ENCODE peak calls at places on chromosomes 5 and 9, in nine cellular contexts. R is adipocyte, Z is PC-3, S is IMR-90, W is neural progenitor cell, F is MM.1S, D is fibroblast of lung, K is mammary epithelial cell, L is GM23248. M is an unnamed sample.

GRCh38 chr5:43573058-43573457 is 16.2 kb upstream of the PAIP1 start:
- DNase-seq in S (peak), R (peak), F (no peak), W (no peak), K (no peak), L (peak), D (peak), Z (no peak), M (no peak)

GRCh38 chr9:106980551-106981101 is 117.7 kb downstream of the ZNF462 start:
- DNase-seq in Z (peak), K (no peak), W (no peak), S (peak), F (no peak), D (peak), L (peak), R (no peak), M (no peak)

GRCh38 chr9:133991211-133991921 is 758 bp downstream of the VAV2 start:
- DNase-seq in S (no peak), F (no peak), L (peak), Z (no peak), W (peak), R (peak), D (no peak), K (peak), M (peak)

GRCh38 chr5:16596541-16596940 is 20.3 kb downstream of the RETREG1 start:
- DNase-seq in Z (no peak), D (peak), F (no peak), R (peak), L (peak), K (peak), S (peak), W (no peak), M (no peak)

GRCh38 chr5:74394924-74395880 is 245.3 kb downstream of the ENC1 start:
- DNase-seq in W (no peak), D (no peak), R (no peak), S (no peak), K (peak), F (peak), L (no peak), Z (peak), M (peak)

GRCh38 chr5:151157426-151158286 is at the start of gene ANXA6:
- DNase-seq in L (peak), D (peak), F (peak), W (peak), R (peak), K (peak), S (peak), Z (peak), M (peak)

GRCh38 chr5:139446956-139447779 is 7.8 kb upstream of the DNAJC18 start:
- DNase-seq in S (peak), F (no peak), Z (peak), L (peak), K (peak), W (no peak), D (peak), R (no peak), M (no peak)

GRCh38 chr9:19492775-19493173 is 84.0 kb downstream of the ACER2 start:
- DNase-seq in S (no peak), D (no peak), F (no peak), W (no peak), L (no peak), K (no peak), Z (no peak), R (no peak), M (no peak)

GRCh38 chr5:10009802-10010201 is 239.9 kb downstream of the ATPSCKMT start:
- DNase-seq in R (no peak), Z (peak), D (peak), F (no peak), L (peak), K (no peak), S (peak), W (no peak), M (no peak)

GRCh38 chr9:107043886-107044285 is 180.9 kb downstream of the ZNF462 start:
- DNase-seq in W (no peak), R (no peak), Z (no peak), D (peak), F (no peak), S (no peak), L (no peak), K (no peak), M (peak)

GRCh38 chr9:676780-677458 is 164.6 kb upstream of the DMRT1 start:
- DNase-seq in R (no peak), W (no peak), L (no peak), K (peak), F (no peak), Z (peak), D (peak), S (no peak), M (no peak)

GRCh38 chr9:119412399-119412798 is 43.2 kb upstream of the BRINP1 start:
- DNase-seq in R (no peak), K (peak), D (no peak), S (no peak), F (no peak), L (no peak), Z (no peak), W (peak), M (peak)

GRCh38 chr5:119017999-119018398 is 29.7 kb upstream of the DTWD2 start:
- DNase-seq in R (no peak), S (peak), W (no peak), D (no peak), L (no peak), Z (peak), K (no peak), F (no peak), M (no peak)

GRCh38 chr9:20552874-20553624 is 69.2 kb downstream of the MLLT3 start:
- DNase-seq in S (peak), Z (peak), F (peak), W (no peak), L (peak), R (peak), D (peak), K (no peak), M (no peak)

GRCh38 chr5:96093890-96094381 is 132.3 kb upstream of the ELL2 start:
- DNase-seq in R (peak), F (no peak), L (peak), S (no peak), D (no peak), W (no peak), K (peak), Z (peak), M (no peak)

GRCh38 chr5:172776235-172776594 is 5.2 kb upstream of the DUSP1 start:
- DNase-seq in S (no peak), W (no peak), Z (peak), D (no peak), K (no peak), R (no peak), F (no peak), L (no peak), M (no peak)

GRCh38 chr5:172773481-172774469 is 2.8 kb upstream of the DUSP1 start:
- DNase-seq in Z (no peak), K (peak), D (peak), L (peak), F (no peak), S (peak), W (peak), R (peak), M (no peak)

GRCh38 chr5:172775326-172776234 is 4.6 kb upstream of the DUSP1 start:
- DNase-seq in D (peak), R (peak), W (no peak), S (peak), Z (peak), F (no peak), K (peak), L (peak), M (no peak)

GRCh38 chr5:172772112-172772906 is 1.3 kb upstream of the DUSP1 start:
- DNase-seq in F (peak), D (peak), K (peak), R (peak), S (peak), L (peak), W (peak), Z (peak), M (peak)

GRCh38 chr5:172774561-172775271 is 3.7 kb upstream of the DUSP1 start:
- DNase-seq in S (no peak), L (no peak), F (no peak), W (no peak), Z (no peak), K (no peak), D (no peak), R (no peak), M (no peak)
- H3K4me3 ChIP-seq in S (no peak), L (no peak), F (no peak), W (no peak), Z (no peak), K (no peak), D (no peak), R (peak), M (no peak)

GRCh38 chr5:154189256-154189818 is 1.2 kb upstream of the GALNT10 start:
- DNase-seq in W (peak), K (no peak), F (peak), D (no peak), L (peak), R (peak), Z (no peak), S (no peak), M (no peak)
- H3K9ac ChIP-seq in W (no peak), K (no peak), F (peak), D (no peak), L (peak), R (peak), Z (no peak), S (no peak), M (no peak)

DNA sequence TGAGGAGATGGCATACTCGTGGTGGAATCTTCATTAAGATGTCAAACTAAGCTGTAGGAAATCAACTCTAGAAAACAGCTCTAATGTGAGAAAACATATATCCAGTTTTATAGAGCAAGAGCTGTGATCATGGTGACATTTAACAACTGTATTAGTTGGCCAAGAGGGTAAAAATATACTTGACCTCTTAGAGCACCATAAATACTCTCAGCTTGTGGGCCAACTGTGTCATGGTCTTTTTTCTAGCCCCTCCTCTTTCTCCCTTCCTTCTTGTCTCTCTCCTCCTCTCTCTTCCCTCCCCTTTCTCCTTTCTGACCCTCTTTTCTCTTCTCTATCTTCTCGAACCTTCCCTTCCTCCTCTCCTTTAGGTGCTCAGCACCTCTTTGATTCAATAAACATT is 54.7 kb downstream of the TMC1 start:
- DNase-seq in S (no peak), L (no peak), Z (no peak), K (no peak), R (no peak), W (no peak), D (no peak), F (no peak), M (no peak)
- H3K4me3 ChIP-seq in S (no peak), L (no peak), Z (no peak), K (no peak), R (peak), W (no peak), D (no peak), F (no peak), M (no peak)

GRCh38 chr9:96619109-96619435 is 571 bp downstream of the CDC14B start:
- DNase-seq in L (no peak), F (no peak), R (no peak), W (no peak), K (no peak), D (no peak), Z (no peak), S (no peak), M (peak)
- H3K9ac ChIP-seq in L (peak), F (no peak), R (peak), W (no peak), K (peak), D (peak), Z (peak), S (peak), M (peak)

GRCh38 chr5:54522080-54522479 is 4.5 kb downstream of the SNX18 start:
- DNase-seq in R (no peak), S (no peak), L (peak), K (peak), W (no peak), F (no peak), D (peak), Z (no peak), M (no peak)
- H3K4me3 ChIP-seq in R (peak), S (peak), L (peak), K (no peak), W (no peak), F (no peak), D (peak), Z (peak), M (peak)

GRCh38 chr5:172873513-172873912 is 39.5 kb downstream of the ERGIC1 start:
- DNase-seq in S (no peak), L (no peak), F (no peak), R (no peak), Z (no peak), D (no peak), K (no peak), W (no peak), M (no peak)
- H3K9ac ChIP-seq in S (peak), L (peak), F (no peak), R (peak), Z (no peak), D (peak), K (no peak), W (no peak), M (no peak)

DNA sequence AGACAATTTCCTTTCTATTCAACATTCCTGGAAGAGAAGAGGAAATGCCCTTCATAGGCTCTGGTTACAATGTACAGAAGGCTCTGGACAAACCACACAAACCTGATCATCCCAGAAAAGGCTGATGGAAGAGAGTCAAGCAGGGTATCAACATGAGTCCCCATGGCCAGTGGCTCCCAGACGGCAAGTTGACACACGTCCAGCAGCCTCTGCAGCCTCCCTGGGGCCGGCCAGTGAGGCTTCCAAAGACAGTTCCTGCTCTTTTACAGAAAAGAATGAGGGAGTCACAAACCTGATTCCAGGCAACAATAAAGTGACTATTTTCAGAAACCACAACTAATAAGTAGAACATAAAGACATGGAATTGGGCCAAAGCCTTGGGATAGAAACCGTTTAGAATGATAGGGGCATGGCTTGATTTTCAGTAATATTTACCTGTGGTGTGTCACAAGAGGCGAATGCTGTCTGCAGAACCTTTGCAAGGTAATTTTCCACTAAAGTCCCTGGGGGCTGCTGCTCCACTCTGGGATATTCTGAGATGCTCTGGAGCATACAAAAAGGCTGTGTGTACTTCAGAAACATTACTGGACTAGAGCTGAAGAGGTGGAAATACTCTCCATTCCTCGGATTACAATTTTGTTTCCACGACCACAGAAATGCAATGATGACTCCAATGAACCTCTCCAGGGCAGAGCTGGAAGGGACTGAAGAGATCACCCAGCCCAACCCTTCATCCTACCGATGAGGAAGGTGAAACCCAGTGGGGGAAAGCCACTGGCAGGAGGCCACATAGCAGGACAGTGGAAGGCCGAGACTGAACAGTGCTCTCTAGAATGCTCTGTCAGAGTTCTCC is 10.4 kb downstream of the MED27 start:
- DNase-seq in R (peak), W (no peak), S (peak), L (peak), D (peak), K (peak), F (no peak), Z (peak), M (no peak)
- H3K4me3 ChIP-seq in R (no peak), W (no peak), S (no peak), L (no peak), D (no peak), K (no peak), F (no peak), Z (no peak), M (no peak)

DNA sequence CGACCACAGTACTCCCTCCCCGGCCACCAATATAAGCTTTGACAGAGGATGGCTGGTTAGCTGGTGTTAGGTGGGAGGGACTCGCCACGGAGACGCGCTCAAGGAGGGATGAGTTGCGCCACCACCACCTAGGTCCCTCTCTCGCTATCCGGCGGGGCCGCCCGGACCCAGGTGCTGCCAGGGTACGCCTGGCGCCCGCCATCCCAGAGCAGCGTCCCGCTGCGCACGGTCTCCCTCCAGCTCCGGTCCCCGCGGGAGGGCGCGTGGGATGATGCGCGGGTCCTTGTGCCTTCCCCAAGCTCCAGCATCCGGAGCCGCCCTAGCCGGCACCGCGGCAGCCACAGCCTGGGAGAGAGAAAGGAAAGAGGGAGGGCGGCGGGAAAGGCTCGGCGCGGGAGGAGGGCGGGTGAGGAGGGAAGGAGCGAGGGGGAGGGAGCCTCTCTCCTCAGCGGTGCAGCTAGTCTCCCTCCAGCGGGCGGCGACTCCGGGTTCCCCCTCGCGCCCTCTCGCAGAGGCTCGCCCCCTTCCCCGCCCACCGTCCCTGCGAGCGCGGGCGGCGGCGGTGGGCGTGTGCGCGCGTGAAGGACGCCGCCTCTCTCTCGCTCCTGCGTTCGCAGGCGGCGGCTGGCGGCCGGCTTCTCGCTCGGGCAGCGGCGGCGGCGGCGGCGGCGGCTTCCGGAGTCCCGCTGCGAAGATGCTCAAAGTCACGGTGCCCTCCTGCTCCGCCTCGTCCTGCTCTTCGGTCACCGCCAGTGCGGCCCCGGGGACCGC is at the start of gene CAMK4:
- DNase-seq in R (peak), W (peak), Z (peak), D (peak), L (peak), S (peak), K (peak), F (peak), M (peak)
- H3K9ac ChIP-seq in R (peak), W (no peak), Z (no peak), D (peak), L (peak), S (peak), K (peak), F (peak), M (no peak)

DNA sequence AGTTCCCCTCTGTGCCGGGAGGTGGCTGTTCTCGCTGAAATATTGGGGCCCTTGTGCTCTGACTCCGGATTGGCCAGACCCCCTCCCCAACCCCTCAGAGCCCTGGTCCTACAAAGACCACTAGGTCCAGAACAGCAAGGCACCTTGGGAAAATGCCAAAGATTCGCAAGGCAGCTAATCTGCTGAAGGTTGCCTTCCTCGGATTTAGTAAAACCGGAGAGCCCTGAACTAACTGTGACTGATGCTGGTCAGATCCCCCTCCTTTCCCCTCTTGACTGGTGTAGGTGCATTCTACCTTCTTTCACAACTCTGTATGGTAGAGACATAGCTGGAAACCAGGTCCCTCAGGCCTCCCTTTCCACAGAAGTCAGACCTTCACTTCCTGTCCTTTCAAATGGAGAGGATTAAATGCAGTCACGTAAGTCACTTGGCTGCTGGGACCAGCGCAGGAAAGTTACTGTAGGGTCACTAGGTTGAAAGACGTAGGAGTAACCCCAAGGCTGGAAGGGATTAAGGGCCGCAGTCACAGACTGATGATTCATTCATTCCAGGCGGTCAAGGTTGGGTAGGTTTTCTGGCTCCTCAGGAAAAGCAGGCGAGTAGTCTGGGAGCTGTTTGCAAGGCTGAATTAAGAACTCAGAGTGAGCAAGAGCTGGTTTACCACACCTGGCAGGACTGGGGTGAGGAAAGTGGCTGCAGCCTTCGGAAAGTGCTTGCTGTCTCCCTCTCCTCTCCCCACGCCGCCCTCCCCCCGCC is 5.3 kb downstream of the BARX1 start:
- DNase-seq in F (no peak), S (no peak), K (peak), L (peak), W (peak), Z (peak), D (no peak), R (peak), M (peak)
- H3K4me3 ChIP-seq in F (no peak), S (no peak), K (no peak), L (no peak), W (no peak), Z (no peak), D (no peak), R (no peak), M (no peak)

M was measured in endodermal cell.